ENCODE peak calls at places on chromosome 4, in eight cellular contexts. B is NCI-H1417, Z is heart left ventricle, X is suprapubic skin, C is GM13976, Q is omental fat pad, Y is T follicular helper cell, E is coronary artery. T is an unnamed sample.

GRCh38 chr4:72449705-72450104 is 119.3 kb downstream of the ADAMTS3 start:
- DNase-seq in B (no peak), Z (no peak), X (no peak), C (no peak), Q (no peak), Y (no peak), E (no peak), T (no peak)

GRCh38 chr4:24519649-24520048 is 64.7 kb downstream of the DHX15 start:
- DNase-seq in B (no peak), Z (no peak), X (no peak), C (no peak), Q (no peak), Y (no peak), E (no peak), T (no peak)

GRCh38 chr4:8276358-8277240 is 7.0 kb downstream of the HTRA3 start:
- DNase-seq in B (no peak), Z (peak), X (peak), C (no peak), Q (no peak), Y (no peak), E (no peak), T (no peak)

GRCh38 chr4:102792361-102792936 is 31.7 kb upstream of the MANBA start:
- DNase-seq in B (no peak), Z (no peak), X (no peak), C (no peak), Q (no peak), Y (no peak), E (no peak), T (no peak)

GRCh38 chr4:128757712-128758111 is 51.8 kb upstream of the JADE1 start:
- DNase-seq in B (no peak), Z (peak), X (no peak), C (no peak), Q (no peak), Y (no peak), E (peak), T (no peak)

GRCh38 chr4:117429506-117429905 is 344.1 kb upstream of the TRAM1L1 start:
- DNase-seq in B (no peak), Z (no peak), X (peak), C (no peak), Q (no peak), Y (no peak), E (no peak), T (no peak)

GRCh38 chr4:7757501-7758443 is 181.9 kb downstream of the AFAP1 start:
- DNase-seq in B (no peak), Z (peak), X (no peak), C (no peak), Q (no peak), Y (no peak), E (no peak), T (no peak)

GRCh38 chr4:142567620-142568451 is 278.3 kb downstream of the INPP4B start:
- DNase-seq in B (no peak), Z (no peak), X (no peak), C (no peak), Q (no peak), Y (no peak), E (no peak), T (peak)

GRCh38 chr4:147479817-147480216 is 1.1 kb upstream of the EDNRA start:
- DNase-seq in B (no peak), Z (peak), X (peak), C (no peak), Q (no peak), Y (no peak), E (peak), T (no peak)

GRCh38 chr4:180436366-180436765 is 1806.8 kb upstream of the TENM3 start:
- DNase-seq in B (no peak), Z (no peak), X (no peak), C (no peak), Q (no peak), Y (no peak), E (no peak), T (no peak)

GRCh38 chr4:56129431-56129861 is 180.7 kb downstream of the CEP135 start:
- DNase-seq in B (peak), Z (no peak), X (no peak), C (no peak), Q (no peak), Y (no peak), E (no peak), T (no peak)

GRCh38 chr4:178414042-178414441 is 971.8 kb upstream of the AGA start:
- DNase-seq in B (no peak), Z (no peak), X (no peak), C (no peak), Q (no peak), Y (no peak), E (no peak), T (no peak)

GRCh38 chr4:101785476-101785875 is 5.1 kb upstream of the BANK1 start:
- DNase-seq in B (no peak), Z (no peak), X (no peak), C (no peak), Q (no peak), Y (no peak), E (no peak), T (no peak)

GRCh38 chr4:97720869-97721432 is 422.3 kb downstream of the STPG2 start:
- DNase-seq in B (peak), Z (no peak), X (no peak), C (no peak), Q (no peak), Y (no peak), E (no peak), T (no peak)

GRCh38 chr4:1318488-1319213 is 28.4 kb upstream of the UVSSA start:
- DNase-seq in B (no peak), Z (no peak), X (no peak), C (no peak), Q (no peak), Y (no peak), E (no peak), T (no peak)

GRCh38 chr4:105626846-105627245 is 74.4 kb downstream of the ARHGEF38 start:
- DNase-seq in B (no peak), Z (no peak), X (no peak), C (no peak), Q (no peak), Y (no peak), E (no peak), T (no peak)

GRCh38 chr4:153127773-153128494 is 76.3 kb upstream of the TRIM2 start:
- DNase-seq in B (peak), Z (peak), X (peak), C (peak), Q (peak), Y (peak), E (no peak), T (peak)

GRCh38 chr4:21512351-21512750 is 436.2 kb downstream of the KCNIP4 start:
- DNase-seq in B (peak), Z (no peak), X (no peak), C (peak), Q (no peak), Y (no peak), E (no peak), T (peak)

GRCh38 chr4:20565075-20565721 is 135.1 kb upstream of the PACRGL start:
- DNase-seq in B (no peak), Z (no peak), X (no peak), C (no peak), Q (no peak), Y (no peak), E (no peak), T (no peak)

GRCh38 chr4:151117371-151117962 is 18.0 kb downstream of the RPS3A start:
- DNase-seq in B (peak), Z (peak), X (no peak), C (peak), Q (peak), Y (peak), E (no peak), T (peak)

GRCh38 chr4:74087481-74087880 is 11.5 kb downstream of the CXCL2 start:
- DNase-seq in B (no peak), Z (no peak), X (no peak), C (no peak), Q (no peak), Y (no peak), E (no peak), T (no peak)

GRCh38 chr4:155972098-155972497 is 18.4 kb upstream of the CTSO start:
- DNase-seq in B (peak), Z (no peak), X (no peak), C (no peak), Q (no peak), Y (no peak), E (no peak), T (no peak)

GRCh38 chr4:119671205-119671604 is 42.6 kb upstream of the PDE5A start:
- DNase-seq in B (no peak), Z (no peak), X (no peak), C (no peak), Q (no peak), Y (no peak), E (no peak), T (no peak)

GRCh38 chr4:153341575-153342090 is 2.9 kb upstream of the MND1 start:
- DNase-seq in B (no peak), Z (no peak), X (no peak), C (no peak), Q (no peak), Y (no peak), E (no peak), T (no peak)

GRCh38 chr4:184824776-184825393 is 883 bp downstream of the ACSL1 start:
- DNase-seq in B (peak), Z (no peak), X (no peak), C (no peak), Q (no peak), Y (no peak), E (peak), T (no peak)

GRCh38 chr4:163866728-163867313 is 372.3 kb downstream of the TMA16 start:
- DNase-seq in B (no peak), Z (no peak), X (no peak), C (no peak), Q (no peak), Y (no peak), E (no peak), T (no peak)

GRCh38 chr4:59925290-59925689 is 1274.8 kb upstream of the ADGRL3 start:
- DNase-seq in B (no peak), Z (no peak), X (no peak), C (no peak), Q (no peak), Y (no peak), E (no peak), T (no peak)

GRCh38 chr4:72842323-72842722 is 227.2 kb downstream of the COX18 start:
- DNase-seq in B (no peak), Z (no peak), X (no peak), C (no peak), Q (no peak), Y (no peak), E (no peak), T (no peak)

GRCh38 chr4:114249561-114250356 is 270.3 kb upstream of the ARSJ start:
- DNase-seq in B (no peak), Z (no peak), X (no peak), C (no peak), Q (no peak), Y (no peak), E (no peak), T (no peak)

T was measured in NCI-H1048.